ENCODE peak calls at places on chromosomes 6 and 20, in nine cellular contexts. X, H, E, S, G, V, R, D and J are unnamed samples. For H3K4me1 and H3K9me3, the result is how much of the 10 kb centered on the place peaks cover.

GRCh38 chr20:53080969-53081871 is 109.1 kb downstream of the TSHZ2 start:
- DNase-seq in X (peak), H (no peak), E (peak), S (peak), G (no peak), V (no peak), R (no peak), D (no peak), J (peak)

GRCh38 chr6:156273065-156273711 is 504.0 kb upstream of the ARID1B start:
- DNase-seq in X (no peak), H (no peak), E (no peak), S (no peak), G (no peak), V (no peak), R (no peak), D (no peak), J (no peak)

GRCh38 chr6:43076093-43076927 is at the start of gene PTK7:
- DNase-seq in X (peak), H (no peak), E (peak), S (peak), G (no peak), V (peak), R (no peak), D (peak), J (peak)

GRCh38 chr20:46558511-46558959 is 8.1 kb upstream of the OCSTAMP start:
- DNase-seq in X (no peak), H (no peak), E (peak), S (peak), G (peak), V (peak), R (peak), D (peak), J (no peak)

GRCh38 chr6:161377116-161377515 is 103.3 kb upstream of the AGPAT4 start:
- DNase-seq in X (no peak), H (no peak), E (no peak), S (no peak), G (no peak), V (no peak), R (no peak), D (no peak), J (no peak)

GRCh38 chr6:158939255-158940170 is 60.5 kb downstream of the RSPH3 start:
- DNase-seq in X (no peak), H (peak), E (no peak), S (no peak), G (no peak), V (no peak), R (no peak), D (peak), J (no peak)

GRCh38 chr6:92496527-92496926 is 922.8 kb downstream of the EPHA7 start:
- DNase-seq in X (no peak), H (no peak), E (no peak), S (no peak), G (no peak), V (no peak), R (no peak), D (no peak), J (no peak)

GRCh38 chr6:33824461-33825154 is 20.8 kb upstream of the MLN start:
- DNase-seq in X (peak), H (no peak), E (peak), S (peak), G (no peak), V (no peak), R (no peak), D (no peak), J (no peak)

GRCh38 chr20:2814587-2815051 is at the start of gene C20orf141:
- DNase-seq in X (no peak), H (no peak), E (peak), S (peak), G (no peak), V (peak), R (no peak), D (no peak), J (no peak)

GRCh38 chr6:90370493-90370959 is 73.9 kb upstream of the BACH2 start:
- DNase-seq in X (no peak), H (no peak), E (no peak), S (no peak), G (no peak), V (no peak), R (no peak), D (no peak), J (no peak)

GRCh38 chr6:87393026-87393622 is 14.6 kb upstream of the CFAP206 start:
- DNase-seq in X (no peak), H (peak), E (peak), S (peak), G (no peak), V (no peak), R (no peak), D (peak), J (no peak)

GRCh38 chr6:143058987-143059386 is 1.7 kb upstream of the AIG1 start:
- DNase-seq in X (no peak), H (no peak), E (no peak), S (peak), G (no peak), V (no peak), R (no peak), D (peak), J (no peak)

GRCh38 chr6:129108337-129108736 is 225.4 kb downstream of the LAMA2 start:
- DNase-seq in X (no peak), H (no peak), E (no peak), S (no peak), G (no peak), V (no peak), R (no peak), D (no peak), J (no peak)

GRCh38 chr20:10653593-10654288 is 20.1 kb downstream of the JAG1 start:
- DNase-seq in X (no peak), H (no peak), E (peak), S (no peak), G (no peak), V (no peak), R (no peak), D (no peak), J (peak)

GRCh38 chr20:1336699-1337387 is 7.9 kb upstream of the SDCBP2 start:
- DNase-seq in X (peak), H (no peak), E (no peak), S (no peak), G (peak), V (peak), R (peak), D (no peak), J (peak)

DNA sequence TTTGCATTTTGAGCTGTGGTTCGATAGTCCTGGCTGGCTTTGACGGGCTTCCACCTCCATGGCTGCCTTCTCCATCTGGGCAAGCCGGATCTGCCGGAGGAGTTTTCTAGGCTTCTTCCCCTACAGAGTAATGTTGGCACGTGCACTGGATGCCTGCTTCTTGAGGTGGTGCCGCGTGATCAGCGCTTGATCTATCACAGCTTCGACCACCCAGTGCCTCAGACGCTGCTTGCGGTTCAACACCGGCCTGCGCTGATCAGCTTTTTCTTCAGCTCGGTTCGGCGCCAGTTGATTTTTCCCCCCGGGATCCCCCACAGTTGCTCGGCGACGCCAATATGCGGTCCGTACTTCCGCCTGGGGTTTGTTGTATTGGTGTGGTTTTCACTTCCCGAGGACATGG is 23.5 kb downstream of the FBXO5 start:
- DNase-seq in X (no peak), H (no peak), E (no peak), S (no peak), G (no peak), V (no peak), R (no peak), D (no peak), J (no peak)
- H3K4me1 ChIP-seq in X (under half), H (under half), E (under half), S (under half), G (under half), V (under half), R (under half), D (under half), J (under half)

DNA sequence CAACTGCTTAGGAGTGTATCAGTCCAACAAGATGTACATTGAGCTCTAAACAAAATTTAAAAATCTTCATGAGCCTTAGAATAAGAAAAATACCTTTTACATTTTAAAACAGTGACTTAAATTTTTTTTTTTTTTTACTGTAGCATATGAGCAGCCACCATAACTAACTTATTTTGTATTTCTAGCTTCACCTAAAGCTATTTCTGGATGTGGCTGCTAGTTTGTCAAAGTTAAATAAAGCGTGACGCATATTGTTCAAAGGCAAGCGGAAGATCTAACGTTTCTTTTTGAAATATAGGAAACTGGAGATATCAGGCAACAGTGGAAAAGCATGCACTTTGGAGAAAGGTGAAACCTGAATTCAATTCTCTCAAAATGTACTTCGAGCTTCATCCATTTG is 3.3 kb upstream of the IL22RA2 start:
- DNase-seq in X (no peak), H (no peak), E (no peak), S (no peak), G (no peak), V (no peak), R (no peak), D (no peak), J (no peak)
- H3K9me3 ChIP-seq in X (under half), H (under half), E (under half), S (under half), G (under half), V (under half), R (under half), D (under half), J (under half)

GRCh38 chr6:52516943-52517342 is 59.9 kb downstream of the TRAM2 start:
- DNase-seq in X (no peak), H (no peak), E (no peak), S (no peak), G (no peak), V (no peak), R (no peak), D (no peak), J (no peak)
- H3K4me1 ChIP-seq in X (under half), H (under half), E (half or more), S (half or more), G (half or more), V (under half), R (half or more), D (under half), J (under half)

DNA sequence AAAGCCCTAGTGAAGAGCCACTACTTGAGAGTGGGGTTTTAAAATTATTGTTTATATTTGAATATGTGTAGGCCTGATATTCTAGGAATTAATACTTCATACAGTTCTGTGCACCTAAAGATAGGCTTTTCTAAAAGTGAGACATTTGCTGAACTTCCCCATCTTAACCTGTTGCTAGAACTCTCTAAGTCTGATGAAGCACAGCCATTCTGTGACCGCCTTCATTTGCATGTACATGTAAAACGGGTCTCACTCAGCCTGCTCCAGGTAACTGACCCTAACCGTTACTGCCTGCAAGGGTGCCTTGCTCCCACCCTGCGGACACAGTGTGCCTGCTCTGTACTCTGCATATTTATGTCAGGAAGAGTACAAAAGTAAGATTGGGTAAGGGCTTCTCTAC is 44.3 kb upstream of the IRF4 start:
- DNase-seq in X (no peak), H (peak), E (no peak), S (no peak), G (no peak), V (no peak), R (no peak), D (no peak), J (no peak)
- H3K9me3 ChIP-seq in X (under half), H (under half), E (under half), S (under half), G (under half), V (under half), R (under half), D (under half), J (under half)

GRCh38 chr6:111674882-111675281 is 69.2 kb upstream of the TRAF3IP2 start:
- DNase-seq in X (no peak), H (no peak), E (no peak), S (no peak), G (no peak), V (no peak), R (no peak), D (no peak), J (no peak)

GRCh38 chr6:111676383-111676782 is 70.7 kb upstream of the TRAF3IP2 start:
- DNase-seq in X (no peak), H (no peak), E (no peak), S (no peak), G (no peak), V (no peak), R (no peak), D (peak), J (no peak)

GRCh38 chr6:111673086-111673485 is 67.4 kb upstream of the TRAF3IP2 start:
- DNase-seq in X (no peak), H (no peak), E (no peak), S (no peak), G (no peak), V (no peak), R (no peak), D (peak), J (no peak)

GRCh38 chr6:111673871-111674270 is 68.2 kb upstream of the TRAF3IP2 start:
- DNase-seq in X (no peak), H (no peak), E (no peak), S (no peak), G (no peak), V (no peak), R (no peak), D (no peak), J (no peak)

GRCh38 chr6:111674413-111674812 is 68.7 kb upstream of the TRAF3IP2 start:
- DNase-seq in X (no peak), H (no peak), E (no peak), S (no peak), G (no peak), V (no peak), R (no peak), D (no peak), J (no peak)
- H3K4me1 ChIP-seq in X (under half), H (under half), E (under half), S (under half), G (under half), V (under half), R (under half), D (half or more), J (under half)

GRCh38 chr6:168713013-168713412 is 272.0 kb downstream of the SMOC2 start:
- DNase-seq in X (no peak), H (no peak), E (no peak), S (no peak), G (no peak), V (no peak), R (no peak), D (no peak), J (no peak)
- H3K9me3 ChIP-seq in X (under half), H (under half), E (under half), S (under half), G (under half), V (under half), R (under half), D (under half), J (under half)

DNA sequence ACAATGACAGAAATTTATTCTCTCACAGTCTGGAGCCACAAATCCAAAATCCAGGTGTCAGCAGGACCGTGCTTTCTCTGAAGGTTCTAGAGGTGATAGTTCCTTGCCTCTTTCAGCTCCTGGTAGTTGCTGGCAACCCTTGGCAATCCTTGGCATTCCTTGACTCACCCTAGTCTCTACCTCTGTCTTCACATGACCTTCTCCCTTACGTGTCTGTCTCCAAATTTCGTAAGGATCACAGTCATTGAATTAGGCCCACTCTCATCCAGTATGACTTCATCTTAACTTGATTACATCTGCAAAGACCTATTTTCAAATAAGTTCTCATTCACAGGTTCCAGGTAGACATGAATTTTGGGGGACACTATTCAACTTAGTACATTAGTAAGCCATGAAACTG is 143.1 kb downstream of the CEP57L1 start:
- DNase-seq in X (no peak), H (no peak), E (no peak), S (no peak), G (no peak), V (no peak), R (no peak), D (no peak), J (no peak)
- H3K4me1 ChIP-seq in X (under half), H (under half), E (under half), S (under half), G (under half), V (under half), R (under half), D (under half), J (under half)

GRCh38 chr20:30484009-30484748 is 773.3 kb upstream of the DEFB115 start:
- DNase-seq in X (no peak), H (no peak), E (no peak), S (no peak), G (no peak), V (no peak), R (no peak), D (no peak), J (peak)
- H3K9me3 ChIP-seq in X (under half), H (under half), E (under half), S (under half), G (under half), V (under half), R (under half), D (under half), J (half or more)